ENCODE peak calls at places on chromosomes 13 and 19, in five cellular contexts. One of them, this sample, is unnamed.

GRCh38 chr13:48333976-48334375 is 30.4 kb downstream of the RB1 start:
- DNase-seq in GM06990: no peak
- DNase-seq in PC-9: no peak
- DNase-seq in upper lobe of left lung: no peak
- DNase-seq in fibroblast of lung: peak; percentile 36
- DNase-seq in this sample: no peak

GRCh38 chr13:44142540-44142867 is 231.1 kb upstream of the SERP2 start:
- DNase-seq in fibroblast of lung: no peak
- DNase-seq in GM06990: no peak
- DNase-seq in PC-9: no peak
- DNase-seq in upper lobe of left lung: no peak
- DNase-seq in this sample: peak; percentile 6

GRCh38 chr19:48333467-48334384 is 8.4 kb downstream of the EMP3 start:
- DNase-seq in GM06990: peak; percentile 95
- DNase-seq in upper lobe of left lung: peak; percentile 98
- DNase-seq in fibroblast of lung: peak; percentile 90
- DNase-seq in PC-9: peak; percentile 87
- DNase-seq in this sample: peak; percentile 96

GRCh38 chr13:106103779-106104178 is 431.7 kb downstream of the EFNB2 start:
- DNase-seq in PC-9: peak; percentile 88
- DNase-seq in fibroblast of lung: peak; percentile 93
- DNase-seq in upper lobe of left lung: no peak
- DNase-seq in GM06990: no peak
- DNase-seq in this sample: no peak

GRCh38 chr19:5182811-5183210 is 157.8 kb downstream of the PTPRS start:
- DNase-seq in fibroblast of lung: no peak
- DNase-seq in GM06990: no peak
- DNase-seq in upper lobe of left lung: no peak
- DNase-seq in PC-9: no peak
- DNase-seq in this sample: no peak

GRCh38 chr19:34291235-34291634 is 36.9 kb downstream of the GARRE1 start:
- DNase-seq in upper lobe of left lung: no peak
- DNase-seq in PC-9: no peak
- DNase-seq in fibroblast of lung: no peak
- DNase-seq in GM06990: no peak
- DNase-seq in this sample: no peak

GRCh38 chr13:98827449-98827848 is 75.0 kb upstream of the SLC15A1 start:
- DNase-seq in PC-9: no peak
- DNase-seq in GM06990: no peak
- DNase-seq in upper lobe of left lung: peak; percentile 17
- DNase-seq in fibroblast of lung: no peak
- DNase-seq in this sample: no peak

GRCh38 chr13:66689628-66690027 is 540.5 kb downstream of the PCDH9 start:
- DNase-seq in fibroblast of lung: peak; percentile 38
- DNase-seq in PC-9: no peak
- DNase-seq in upper lobe of left lung: no peak
- DNase-seq in GM06990: no peak
- DNase-seq in this sample: no peak

GRCh38 chr13:73364706-73365105 is 305.9 kb downstream of the KLF5 start:
- DNase-seq in GM06990: no peak
- DNase-seq in fibroblast of lung: no peak
- DNase-seq in upper lobe of left lung: no peak
- DNase-seq in PC-9: no peak
- DNase-seq in this sample: no peak

GRCh38 chr13:43333176-43333575 is 309.8 kb downstream of the DNAJC15 start:
- DNase-seq in GM06990: no peak
- DNase-seq in upper lobe of left lung: no peak
- DNase-seq in fibroblast of lung: no peak
- DNase-seq in PC-9: no peak
- DNase-seq in this sample: no peak

GRCh38 chr13:106573855-106574254 is 5.9 kb upstream of the ARGLU1 start:
- DNase-seq in upper lobe of left lung: no peak
- DNase-seq in GM06990: no peak
- DNase-seq in fibroblast of lung: peak; percentile 55
- DNase-seq in PC-9: no peak
- DNase-seq in this sample: no peak

GRCh38 chr19:33666196-33666595 is 44.4 kb downstream of the CHST8 start:
- DNase-seq in GM06990: no peak
- DNase-seq in fibroblast of lung: no peak
- DNase-seq in PC-9: no peak
- DNase-seq in upper lobe of left lung: no peak
- DNase-seq in this sample: no peak

GRCh38 chr13:80341098-80341701 is at the start of gene SPRY2:
- DNase-seq in PC-9: peak; percentile 85
- DNase-seq in fibroblast of lung: peak; percentile 97
- DNase-seq in upper lobe of left lung: peak; percentile 97
- DNase-seq in GM06990: peak; percentile 64
- DNase-seq in this sample: peak; percentile 83

GRCh38 chr13:73168226-73168992 is 109.6 kb downstream of the KLF5 start:
- DNase-seq in PC-9: no peak
- DNase-seq in GM06990: no peak
- DNase-seq in upper lobe of left lung: no peak
- DNase-seq in fibroblast of lung: peak; percentile 75
- DNase-seq in this sample: no peak

GRCh38 chr13:110006304-110006703 is 219.9 kb upstream of the IRS2 start:
- DNase-seq in GM06990: no peak
- DNase-seq in fibroblast of lung: peak; percentile 87
- DNase-seq in upper lobe of left lung: no peak
- DNase-seq in PC-9: peak; percentile 95
- DNase-seq in this sample: no peak

GRCh38 chr19:1343026-1343425 is 40.7 kb upstream of the NDUFS7 start:
- DNase-seq in fibroblast of lung: no peak
- DNase-seq in PC-9: no peak
- DNase-seq in GM06990: no peak
- DNase-seq in upper lobe of left lung: no peak
- DNase-seq in this sample: no peak

GRCh38 chr13:77016241-77016812 is 10.6 kb downstream of the FBXL3 start:
- DNase-seq in GM06990: no peak
- DNase-seq in upper lobe of left lung: no peak
- DNase-seq in fibroblast of lung: peak; percentile 41
- DNase-seq in PC-9: no peak
- DNase-seq in this sample: no peak

GRCh38 chr19:49690656-49691242 is at the start of gene CPT1C:
- DNase-seq in fibroblast of lung: peak; percentile 71
- DNase-seq in upper lobe of left lung: no peak
- DNase-seq in PC-9: no peak
- DNase-seq in GM06990: no peak
- DNase-seq in this sample: peak; percentile 74

GRCh38 chr19:6425732-6426686 is 1.4 kb upstream of the KHSRP start:
- DNase-seq in fibroblast of lung: no peak
- DNase-seq in PC-9: no peak
- DNase-seq in upper lobe of left lung: no peak
- DNase-seq in GM06990: no peak
- DNase-seq in this sample: no peak

GRCh38 chr13:19618925-19619324 is 14.5 kb upstream of the MPHOSPH8 start:
- DNase-seq in fibroblast of lung: peak; percentile 10
- DNase-seq in GM06990: no peak
- DNase-seq in PC-9: no peak
- DNase-seq in upper lobe of left lung: no peak
- DNase-seq in this sample: peak; percentile 39

GRCh38 chr13:75864718-75865117 is 228.6 kb downstream of the LMO7 start:
- DNase-seq in PC-9: peak; percentile 89
- DNase-seq in fibroblast of lung: peak; percentile 70
- DNase-seq in GM06990: no peak
- DNase-seq in upper lobe of left lung: no peak
- DNase-seq in this sample: no peak

GRCh38 chr13:56900549-56901279 is 240.0 kb upstream of the PRR20A start:
- DNase-seq in PC-9: no peak
- DNase-seq in upper lobe of left lung: peak; percentile 70
- DNase-seq in fibroblast of lung: no peak
- DNase-seq in GM06990: no peak
- DNase-seq in this sample: no peak

GRCh38 chr13:29733069-29733700 is 117.2 kb downstream of the UBL3 start:
- DNase-seq in fibroblast of lung: no peak
- DNase-seq in PC-9: peak; percentile 51
- DNase-seq in upper lobe of left lung: no peak
- DNase-seq in GM06990: no peak
- DNase-seq in this sample: no peak

GRCh38 chr19:35828694-35829301 is 16.2 kb upstream of the PRODH2 start:
- DNase-seq in fibroblast of lung: peak; percentile 55
- DNase-seq in GM06990: no peak
- DNase-seq in upper lobe of left lung: no peak
- DNase-seq in PC-9: no peak
- DNase-seq in this sample: no peak

GRCh38 chr19:47446534-47447469 is 24.9 kb downstream of the SLC8A2 start:
- DNase-seq in PC-9: no peak
- DNase-seq in upper lobe of left lung: peak; percentile 82
- DNase-seq in fibroblast of lung: no peak
- DNase-seq in GM06990: no peak
- DNase-seq in this sample: no peak

GRCh38 chr13:87622921-87623320 is 48.2 kb upstream of the SLITRK5 start:
- DNase-seq in upper lobe of left lung: no peak
- DNase-seq in PC-9: no peak
- DNase-seq in fibroblast of lung: peak; percentile 5
- DNase-seq in GM06990: no peak
- DNase-seq in this sample: no peak

GRCh38 chr13:42153371-42153770 is 104.9 kb downstream of the DGKH start:
- DNase-seq in PC-9: no peak
- DNase-seq in upper lobe of left lung: no peak
- DNase-seq in fibroblast of lung: no peak
- DNase-seq in GM06990: no peak
- DNase-seq in this sample: no peak

GRCh38 chr19:53507523-53508442 is 30.2 kb upstream of the ZNF331 start:
- DNase-seq in upper lobe of left lung: no peak
- DNase-seq in GM06990: no peak
- DNase-seq in PC-9: no peak
- DNase-seq in fibroblast of lung: no peak
- DNase-seq in this sample: no peak

GRCh38 chr13:48156466-48156865 is 61.6 kb upstream of the MED4 start:
- DNase-seq in upper lobe of left lung: no peak
- DNase-seq in GM06990: no peak
- DNase-seq in fibroblast of lung: no peak
- DNase-seq in PC-9: no peak
- DNase-seq in this sample: no peak

GRCh38 chr19:1161716-1162115 is 12.4 kb downstream of the SBNO2 start:
- DNase-seq in fibroblast of lung: no peak
- DNase-seq in upper lobe of left lung: peak; percentile 80
- DNase-seq in GM06990: no peak
- DNase-seq in PC-9: peak; percentile 74
- DNase-seq in this sample: no peak

GRCh38 chr19:7461841-7462629 is 26.8 kb downstream of the PEX11G start:
- DNase-seq in GM06990: no peak
- DNase-seq in PC-9: no peak
- DNase-seq in upper lobe of left lung: peak; percentile 60
- DNase-seq in fibroblast of lung: no peak
- DNase-seq in this sample: no peak

GRCh38 chr13:111204438-111205177 is 89.5 kb downstream of the ARHGEF7 start:
- DNase-seq in upper lobe of left lung: peak; percentile 50
- DNase-seq in GM06990: no peak
- DNase-seq in fibroblast of lung: peak; percentile 70
- DNase-seq in PC-9: no peak
- DNase-seq in this sample: no peak

GRCh38 chr13:47904891-47905290 is 96.2 kb downstream of the SUCLA2 start:
- DNase-seq in PC-9: no peak
- DNase-seq in fibroblast of lung: no peak
- DNase-seq in GM06990: no peak
- DNase-seq in upper lobe of left lung: no peak
- DNase-seq in this sample: no peak

GRCh38 chr13:83340170-83340569 is 542.1 kb downstream of the SLITRK1 start:
- DNase-seq in GM06990: no peak
- DNase-seq in upper lobe of left lung: no peak
- DNase-seq in PC-9: no peak
- DNase-seq in fibroblast of lung: no peak
- DNase-seq in this sample: no peak
- TF ChIP-seq CTCF in GM06990: no peak
- TF ChIP-seq CTCF in upper lobe of left lung: no peak
- TF ChIP-seq CTCF in PC-9: no peak
- TF ChIP-seq CTCF in fibroblast of lung: no peak
- TF ChIP-seq CTCF in this sample: no peak

GRCh38 chr19:55339225-55340143 is at the start of gene KMT5C:
- DNase-seq in upper lobe of left lung: peak; percentile 100
- DNase-seq in PC-9: peak; percentile 100
- DNase-seq in GM06990: peak; percentile 100
- DNase-seq in fibroblast of lung: peak; percentile 100
- DNase-seq in this sample: peak; percentile 99
- TF ChIP-seq CTCF in upper lobe of left lung: peak; percentile 60
- TF ChIP-seq CTCF in PC-9: no peak
- TF ChIP-seq CTCF in GM06990: no peak
- TF ChIP-seq CTCF in fibroblast of lung: peak; percentile 29
- TF ChIP-seq CTCF in this sample: no peak

GRCh38 chr13:97259787-97260641 is 37.9 kb downstream of the MBNL2 start:
- DNase-seq in GM06990: no peak
- DNase-seq in upper lobe of left lung: no peak
- DNase-seq in PC-9: peak; percentile 94
- DNase-seq in fibroblast of lung: peak; percentile 84
- DNase-seq in this sample: no peak

GRCh38 chr13:97256343-97256783 is 34.2 kb downstream of the MBNL2 start:
- DNase-seq in GM06990: no peak
- DNase-seq in fibroblast of lung: peak; percentile 99
- DNase-seq in upper lobe of left lung: no peak
- DNase-seq in PC-9: peak; percentile 98
- DNase-seq in this sample: no peak

GRCh38 chr13:97257228-97257755 is 35.2 kb downstream of the MBNL2 start:
- DNase-seq in PC-9: peak; percentile 88
- DNase-seq in fibroblast of lung: no peak
- DNase-seq in GM06990: no peak
- DNase-seq in upper lobe of left lung: no peak
- DNase-seq in this sample: no peak

GRCh38 chr13:97258801-97259200 is 36.7 kb downstream of the MBNL2 start:
- DNase-seq in fibroblast of lung: peak; percentile 78
- DNase-seq in PC-9: no peak
- DNase-seq in GM06990: no peak
- DNase-seq in upper lobe of left lung: no peak
- DNase-seq in this sample: no peak

GRCh38 chr13:97257800-97258799 is 36.0 kb downstream of the MBNL2 start:
- DNase-seq in GM06990: peak; percentile 43
- DNase-seq in PC-9: peak; percentile 100
- DNase-seq in fibroblast of lung: peak; percentile 96
- DNase-seq in upper lobe of left lung: no peak
- DNase-seq in this sample: peak; percentile 56
- TF ChIP-seq CTCF in GM06990: no peak
- TF ChIP-seq CTCF in PC-9: peak; percentile 56
- TF ChIP-seq CTCF in fibroblast of lung: no peak
- TF ChIP-seq CTCF in upper lobe of left lung: no peak
- TF ChIP-seq CTCF in this sample: no peak

GRCh38 chr19:42426643-42427042 is 545 bp downstream of the LIPE start:
- DNase-seq in fibroblast of lung: no peak
- DNase-seq in PC-9: no peak
- DNase-seq in upper lobe of left lung: no peak
- DNase-seq in GM06990: no peak
- DNase-seq in this sample: no peak
- TF ChIP-seq CTCF in fibroblast of lung: no peak
- TF ChIP-seq CTCF in PC-9: no peak
- TF ChIP-seq CTCF in upper lobe of left lung: no peak
- TF ChIP-seq CTCF in GM06990: no peak
- TF ChIP-seq CTCF in this sample: no peak